ENCODE peak calls at places on chromosomes 13 and 19, in four cellular contexts. L is bronchial epithelial cell, W is GM12865, O is aorta. J is an unnamed sample.

GRCh38 chr13:85241045-85241444 is 558.2 kb downstream of the SLITRK6 start:
- DNase-seq in O (no peak), W (no peak), L (peak; percentile 87), J (no peak)

GRCh38 chr19:14544977-14545715 is 15.8 kb downstream of the TECR start:
- DNase-seq in L (no peak), O (no peak), W (no peak), J (no peak)

GRCh38 chr19:43506629-43507028 is 2.1 kb upstream of the PHLDB3 start:
- DNase-seq in L (no peak), W (no peak), O (no peak), J (no peak)

GRCh38 chr19:41546386-41546789 is 29.6 kb upstream of the CEACAM21 start:
- DNase-seq in L (no peak), W (peak; percentile 82), O (no peak), J (no peak)

GRCh38 chr13:39419866-39420265 is 183.1 kb downstream of the LHFPL6 start:
- DNase-seq in L (no peak), O (no peak), W (no peak), J (no peak)

GRCh38 chr19:4709440-4710280 is 14.0 kb downstream of the DPP9 start:
- DNase-seq in L (no peak), O (no peak), W (peak; percentile 33), J (no peak)

GRCh38 chr13:74839656-74840055 is 642.3 kb downstream of the TBC1D4 start:
- DNase-seq in O (no peak), W (no peak), L (peak; percentile 76), J (no peak)

GRCh38 chr19:57302727-57303401 is 17.4 kb upstream of the ZNF543 start:
- DNase-seq in L (no peak), W (no peak), O (no peak), J (no peak)

GRCh38 chr13:27953671-27954405 is 15.3 kb downstream of the CDX2 start:
- DNase-seq in L (peak; percentile 20), W (peak; percentile 81), O (peak; percentile 89), J (peak; percentile 80)

GRCh38 chr19:18985257-18985656 is 44.2 kb upstream of the HOMER3 start:
- DNase-seq in W (no peak), L (no peak), O (no peak), J (no peak)

GRCh38 chr13:110312669-110313031 is 5.6 kb downstream of the COL4A2 start:
- DNase-seq in L (peak; percentile 62), W (no peak), O (no peak), J (no peak)

GRCh38 chr13:101989798-101990350 is 412.0 kb downstream of the FGF14 start:
- DNase-seq in W (no peak), L (no peak), O (no peak), J (no peak)

GRCh38 chr19:45883881-45884681 is 1.9 kb downstream of the IRF2BP1 start:
- DNase-seq in L (no peak), O (no peak), W (no peak), J (no peak)

GRCh38 chr19:11096210-11096841 is 7.1 kb downstream of the LDLR start:
- DNase-seq in W (peak; percentile 89), L (peak; percentile 61), O (no peak), J (peak; percentile 59)

GRCh38 chr13:91647361-91647970 is 249.0 kb downstream of the GPC5 start:
- DNase-seq in L (no peak), O (no peak), W (peak; percentile 34), J (no peak)

DNA sequence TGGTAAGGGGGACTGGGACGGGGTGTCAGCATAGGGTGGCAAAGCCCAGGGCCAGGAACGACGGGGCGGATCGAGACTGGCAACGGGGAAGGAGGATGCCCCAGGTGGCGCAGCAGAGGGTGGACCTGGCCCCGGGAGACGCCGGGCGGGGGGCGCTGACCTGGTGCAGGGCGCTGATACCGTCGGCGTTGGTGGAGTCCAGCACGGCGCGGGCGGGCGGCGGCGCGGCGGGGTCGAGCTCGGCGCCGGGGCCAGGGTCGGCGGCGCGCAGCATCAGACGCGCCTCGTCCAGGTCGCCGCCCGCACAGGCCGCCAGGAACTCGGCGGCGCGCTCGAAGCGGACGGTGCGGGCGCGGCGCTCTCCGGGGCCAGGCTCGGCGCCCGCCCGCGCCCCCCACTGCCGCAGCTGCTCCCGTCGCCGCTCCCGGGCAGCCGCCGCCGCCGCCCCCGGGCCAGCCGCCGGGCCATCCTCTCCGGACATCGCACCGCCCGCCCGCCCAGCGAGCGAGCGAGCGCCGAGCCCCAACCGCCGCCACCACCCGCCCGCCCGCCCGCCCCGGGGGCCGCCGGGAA is 288 bp downstream of the PPP1R12C start:
- DNase-seq in L (no peak), W (no peak), O (peak; percentile 83), J (no peak)
- H3K4me3 ChIP-seq in L (peak overlapping the region; percentile 92), W (peak overlapping the region; percentile 98), O (peak overlapping the region; percentile 51), J (peak overlapping the region; percentile 94)

GRCh38 chr19:1836458-1837221 is 11.6 kb downstream of the REXO1 start:
- DNase-seq in L (no peak), W (no peak), O (no peak), J (no peak)

GRCh38 chr19:1837625-1838105 is 10.6 kb downstream of the REXO1 start:
- DNase-seq in O (no peak), L (no peak), W (peak; percentile 53), J (no peak)

GRCh38 chr19:1840541-1841115 is 7.7 kb downstream of the REXO1 start:
- DNase-seq in L (no peak), O (no peak), W (no peak), J (no peak)

GRCh38 chr19:1839658-1840540 is 8.4 kb downstream of the REXO1 start:
- DNase-seq in W (no peak), L (no peak), O (no peak), J (no peak)

GRCh38 chr19:1837222-1837565 is 11.1 kb downstream of the REXO1 start:
- DNase-seq in W (no peak), O (no peak), L (no peak), J (no peak)
- H3K4me3 ChIP-seq in W (no peak overlapping the region), O (no peak overlapping the region), L (no peak overlapping the region), J (no peak overlapping the region)

GRCh38 chr19:15629003-15629880 is 11.5 kb upstream of the CYP4F3 start:
- DNase-seq in L (peak; percentile 45), O (peak; percentile 94), W (peak; percentile 78), J (peak; percentile 57)
- H3K4me3 ChIP-seq in L (no peak overlapping the region), O (no peak overlapping the region), W (no peak overlapping the region), J (no peak overlapping the region)

GRCh38 chr19:17243854-17244617 is 1.7 kb downstream of the NR2F6 start:
- DNase-seq in O (peak; percentile 88), L (no peak), W (no peak), J (no peak)

GRCh38 chr19:17243340-17243853 is 2.3 kb downstream of the NR2F6 start:
- DNase-seq in L (no peak), W (no peak), O (no peak), J (no peak)

GRCh38 chr19:17240855-17241399 is 4.8 kb downstream of the NR2F6 start:
- DNase-seq in L (no peak), W (no peak), O (no peak), J (no peak)

GRCh38 chr19:17244618-17245534 is 843 bp downstream of the NR2F6 start:
- DNase-seq in W (no peak), L (no peak), O (no peak), J (no peak)

GRCh38 chr19:17242431-17243208 is 3.1 kb downstream of the NR2F6 start:
- DNase-seq in O (no peak), L (no peak), W (no peak), J (no peak)
- H3K4me3 ChIP-seq in O (no peak overlapping the region), L (peak overlapping the region; percentile 1), W (no peak overlapping the region), J (no peak overlapping the region)

DNA sequence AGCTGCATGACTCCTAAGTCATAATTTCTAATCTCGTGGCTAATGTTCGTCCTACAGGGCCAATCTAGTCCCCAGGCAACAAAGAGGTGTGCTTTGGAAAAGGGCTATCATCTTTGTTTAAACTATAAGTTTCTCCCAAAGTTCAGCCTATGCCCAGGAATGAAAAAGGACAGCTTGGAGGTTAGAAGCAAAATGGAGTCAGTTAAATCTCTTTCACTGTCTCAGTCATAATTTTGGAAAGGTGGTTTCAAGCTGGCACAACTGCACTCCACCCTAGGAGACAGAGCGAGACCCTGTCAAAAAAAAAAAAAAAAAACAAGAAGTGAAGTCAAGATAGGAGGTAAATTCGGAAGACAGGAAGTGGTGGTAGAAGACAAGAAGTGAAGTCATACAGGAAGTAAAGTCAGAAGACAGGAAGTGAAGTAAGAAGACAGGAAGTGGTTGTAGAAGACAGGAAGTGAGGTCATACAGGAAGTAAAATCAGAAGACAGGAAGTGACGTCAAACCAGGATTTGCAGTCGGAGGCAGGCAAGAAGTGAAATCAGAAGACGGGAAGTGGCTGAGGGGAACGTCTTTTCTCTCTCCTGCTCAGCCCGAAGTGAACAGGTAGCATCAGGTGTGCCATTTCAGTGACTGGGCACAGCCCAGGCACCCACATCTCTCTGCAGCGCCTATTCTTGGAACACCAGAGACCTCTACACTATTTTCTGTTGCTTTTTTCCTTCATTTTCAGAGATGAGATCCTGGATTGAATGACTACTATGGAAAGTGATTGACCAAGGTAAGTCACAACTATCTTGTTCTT is 32.2 kb downstream of the GP6 start:
- DNase-seq in L (peak; percentile 67), O (no peak), W (peak; percentile 93), J (peak; percentile 64)
- H3K4me3 ChIP-seq in L (peak overlapping the region; percentile 31), O (no peak overlapping the region), W (peak overlapping the region; percentile 75), J (peak overlapping the region; percentile 75)

GRCh38 chr13:52847682-52848432 is 583 bp downstream of the PCDH8 start:
- DNase-seq in O (peak; percentile 62), W (no peak), L (no peak), J (no peak)
- H3K4me3 ChIP-seq in O (no peak overlapping the region), W (no peak overlapping the region), L (no peak overlapping the region), J (no peak overlapping the region)

GRCh38 chr19:8391274-8392016 is 1.3 kb downstream of the RAB11B start:
- DNase-seq in O (no peak), W (no peak), L (no peak), J (no peak)
- H3K4me3 ChIP-seq in O (no peak overlapping the region), W (peak overlapping the region; percentile 28), L (no peak overlapping the region), J (no peak overlapping the region)

GRCh38 chr19:1134431-1134830 is 30.6 kb downstream of the GPX4 start:
- DNase-seq in O (no peak), L (peak; percentile 26), W (no peak), J (no peak)
- H3K4me3 ChIP-seq in O (no peak overlapping the region), L (no peak overlapping the region), W (no peak overlapping the region), J (no peak overlapping the region)

J was measured in GM06990.